ENCODE peak calls at places on chromosome 15, in four cellular contexts. B is mesendoderm, M is H1, E is H9. O is an unnamed sample.

GRCh38 chr15:51189579-51190397 is 95.1 kb upstream of the TNFAIP8L3 start:
- DNase-seq in B (no peak), M (no peak), E (no peak), O (no peak)

GRCh38 chr15:27797765-27798164 is 301.4 kb downstream of the OCA2 start:
- DNase-seq in B (no peak), M (no peak), E (no peak), O (no peak)

GRCh38 chr15:72770673-72771328 is 12.8 kb downstream of the ADPGK start:
- DNase-seq in B (no peak), M (no peak), E (no peak), O (no peak)

GRCh38 chr15:38564557-38565286 is at the start of gene RASGRP1:
- DNase-seq in B (peak; percentile 74), M (peak; percentile 80), E (peak; percentile 78), O (peak; percentile 56)

GRCh38 chr15:48627260-48627969 is 18.1 kb downstream of the FBN1 start:
- DNase-seq in B (no peak), M (no peak), E (no peak), O (peak; percentile 68)

GRCh38 chr15:31598620-31599019 is 272.0 kb downstream of the KLF13 start:
- DNase-seq in B (peak; percentile 90), M (peak; percentile 67), E (peak; percentile 91), O (peak; percentile 36)

GRCh38 chr15:71588746-71589145 is 221.6 kb upstream of the NR2E3 start:
- DNase-seq in B (peak; percentile 70), M (no peak), E (no peak), O (peak; percentile 86)

GRCh38 chr15:90906181-90906849 is 3.2 kb downstream of the MAN2A2 start:
- DNase-seq in B (no peak), M (no peak), E (no peak), O (no peak)

GRCh38 chr15:68821190-68821897 is 649 bp upstream of the ANP32A start:
- DNase-seq in B (no peak), M (no peak), E (no peak), O (no peak)

GRCh38 chr15:49645937-49646336 is 25.1 kb downstream of the DTWD1 start:
- DNase-seq in B (no peak), M (no peak), E (no peak), O (peak; percentile 81)

GRCh38 chr15:40246496-40247275 is 7.8 kb downstream of the PAK6 start:
- DNase-seq in B (no peak), M (no peak), E (no peak), O (no peak)

GRCh38 chr15:48370460-48370859 is 39.2 kb downstream of the DUT start:
- DNase-seq in B (no peak), M (no peak), E (no peak), O (peak; percentile 89)

GRCh38 chr15:101437209-101437608 is 52.3 kb downstream of the PCSK6 start:
- DNase-seq in B (no peak), M (peak; percentile 39), E (no peak), O (no peak)

GRCh38 chr15:62977952-62978811 is 64.4 kb upstream of the TPM1 start:
- DNase-seq in B (no peak), M (no peak), E (no peak), O (peak; percentile 44)

GRCh38 chr15:92383528-92384326 is 10.0 kb upstream of the ST8SIA2 start:
- DNase-seq in B (peak; percentile 83), M (peak; percentile 88), E (peak; percentile 80), O (peak; percentile 3)

GRCh38 chr15:97036301-97036700 is 705.8 kb downstream of the NR2F2 start:
- DNase-seq in B (no peak), M (no peak), E (no peak), O (no peak)

GRCh38 chr15:92906563-92907081 is 6.5 kb downstream of the CHD2 start:
- DNase-seq in B (no peak), M (no peak), E (no peak), O (peak; percentile 74)

GRCh38 chr15:48400086-48400485 is 68.9 kb downstream of the DUT start:
- DNase-seq in B (no peak), M (peak; percentile 6), E (no peak), O (peak; percentile 47)

GRCh38 chr15:36982441-36982840 is 117.9 kb downstream of the MEIS2 start:
- DNase-seq in B (no peak), M (no peak), E (no peak), O (peak; percentile 31)

GRCh38 chr15:68650901-68651709 is 72.3 kb downstream of the CORO2B start:
- DNase-seq in B (peak; percentile 92), M (peak; percentile 100), E (peak; percentile 95), O (no peak)

GRCh38 chr15:67784057-67784781 is 41.1 kb upstream of the SKOR1 start:
- DNase-seq in B (peak; percentile 36), M (no peak), E (no peak), O (no peak)

GRCh38 chr15:36372968-36373367 is 206.5 kb upstream of the CDIN1 start:
- DNase-seq in B (no peak), M (no peak), E (no peak), O (no peak)

GRCh38 chr15:65056868-65057548 is 10.8 kb downstream of the RASL12 start:
- DNase-seq in B (no peak), M (no peak), E (no peak), O (peak; percentile 31)

GRCh38 chr15:47394410-47394809 is 322.9 kb upstream of the SEMA6D start:
- DNase-seq in B (peak; percentile 38), M (no peak), E (no peak), O (no peak)

GRCh38 chr15:43912991-43913927 is 86.5 kb downstream of the WDR76 start:
- DNase-seq in B (peak; percentile 95), M (no peak), E (no peak), O (peak; percentile 99)

GRCh38 chr15:36590838-36591237 is 11.4 kb downstream of the CDIN1 start:
- DNase-seq in B (no peak), M (no peak), E (no peak), O (peak; percentile 96)

GRCh38 chr15:72248514-72248913 is 17.5 kb upstream of the PKM start:
- DNase-seq in B (no peak), M (no peak), E (no peak), O (no peak)

GRCh38 chr15:52514482-52514881 is 14.2 kb downstream of the MYO5A start:
- DNase-seq in B (no peak), M (no peak), E (no peak), O (no peak)

GRCh38 chr15:66702770-66703539 is 919 bp downstream of the SMAD6 start:
- DNase-seq in B (no peak), M (peak; percentile 63), E (no peak), O (no peak)

GRCh38 chr15:26461847-26462608 is 310.8 kb downstream of the GABRB3 start:
- DNase-seq in B (no peak), M (no peak), E (no peak), O (no peak)

DNA sequence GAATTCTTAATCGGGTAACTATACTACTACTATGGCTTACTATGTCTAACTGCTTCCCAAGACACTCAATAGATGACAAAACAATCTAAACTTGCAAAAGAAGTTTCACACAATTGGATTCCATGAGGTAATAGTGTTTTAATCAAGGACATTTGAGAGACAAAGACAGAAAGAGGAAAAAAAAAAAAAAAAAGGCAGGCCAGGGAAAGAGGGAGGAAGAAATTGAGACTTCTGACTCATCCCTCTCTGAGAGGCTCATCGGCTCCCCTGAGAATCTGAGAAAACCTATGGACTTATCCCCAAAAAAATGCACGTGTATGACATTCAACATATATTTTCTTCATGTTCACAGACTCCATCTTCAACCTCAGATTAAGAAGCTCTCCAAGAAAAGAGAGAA is 61.0 kb downstream of the SCAPER start:
- DNase-seq in B (no peak), M (no peak), E (no peak), O (peak; percentile 10)
- H4K5ac ChIP-seq in B (no peak overlapping the region), M (no peak overlapping the region), E (no peak overlapping the region), O (no peak overlapping the region)

GRCh38 chr15:98667521-98668179 is 19.3 kb downstream of the IGF1R start:
- DNase-seq in B (peak; percentile 56), M (peak; percentile 55), E (peak; percentile 63), O (no peak)
- H4K5ac ChIP-seq in B (no peak overlapping the region), M (no peak overlapping the region), E (no peak overlapping the region), O (no peak overlapping the region)

GRCh38 chr15:95295905-95296618 is 1034.4 kb upstream of the NR2F2 start:
- DNase-seq in B (no peak), M (no peak), E (no peak), O (no peak)
- H4K5ac ChIP-seq in B (no peak overlapping the region), M (no peak overlapping the region), E (no peak overlapping the region), O (no peak overlapping the region)

DNA sequence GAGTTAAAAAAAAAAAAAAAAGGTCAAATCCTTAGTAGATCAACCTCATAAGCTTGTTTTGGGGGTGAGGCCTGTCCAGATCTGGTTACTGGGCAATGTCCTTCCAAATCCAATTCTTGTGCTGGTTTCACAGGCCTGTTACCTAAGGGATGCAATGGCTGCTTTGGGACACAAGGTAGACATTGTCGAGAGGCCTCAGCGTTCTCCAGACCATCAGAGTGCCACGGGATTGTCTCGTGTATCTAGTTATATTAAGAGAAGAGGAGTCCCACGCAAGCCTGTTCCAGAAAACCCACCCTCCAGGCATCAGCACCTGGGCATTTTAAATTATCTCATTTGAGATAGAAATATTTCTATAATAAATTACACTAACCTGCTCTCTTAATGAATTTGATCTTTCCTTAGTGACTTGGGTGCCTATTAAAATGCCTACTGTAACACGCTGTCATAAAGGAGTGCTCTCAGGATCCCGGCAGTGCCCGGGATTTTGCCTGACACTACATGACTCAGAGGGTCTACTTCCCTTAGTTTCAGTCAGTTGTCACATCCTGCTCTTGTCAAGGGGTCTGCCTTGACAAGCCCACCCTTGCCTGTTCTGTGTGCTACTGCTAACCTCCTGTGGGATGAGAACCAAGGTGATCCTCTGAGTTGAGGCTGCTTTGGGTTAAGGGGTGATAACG is 116.0 kb downstream of the LIPC start:
- DNase-seq in B (no peak), M (no peak), E (no peak), O (no peak)
- H4K5ac ChIP-seq in B (no peak overlapping the region), M (no peak overlapping the region), E (no peak overlapping the region), O (peak overlapping the region; percentile 24)

GRCh38 chr15:81216411-81216810 is 19.7 kb downstream of the IL16 start:
- DNase-seq in B (peak; percentile 69), M (no peak), E (peak; percentile 68), O (no peak)
- H4K5ac ChIP-seq in B (no peak overlapping the region), M (no peak overlapping the region), E (no peak overlapping the region), O (no peak overlapping the region)

GRCh38 chr15:45394681-45395080 is 16.3 kb upstream of the GATM start:
- DNase-seq in B (no peak), M (no peak), E (no peak), O (no peak)
- H4K5ac ChIP-seq in B (no peak overlapping the region), M (no peak overlapping the region), E (no peak overlapping the region), O (no peak overlapping the region)